ENCODE peak calls at places on chromosomes 11 and 22, in nine cellular contexts. One of them, this sample, is unnamed.

GRCh38 chr22:24550028-24550901 is 4.7 kb downstream of the GUCD1 start:
- DNase-seq in iris pigment epithelial cell: peak; percentile 14
- DNase-seq in nucleus accumbens: no peak
- DNase-seq in NCI-H1092 treated with DMSO at 0.1 percent for 48 hours: no peak
- DNase-seq in IMR-90: no peak
- DNase-seq in activated CD8-positive, alpha-beta memory T cell treated with anti-CD3 and anti-CD28 coated beads, Interleukin-2, amount 50 U/mL, for 48 hours: no peak
- DNase-seq in activated T-cell treated with anti-CD3 and anti-CD28 coated beads for 1 hour: no peak
- DNase-seq in glutamatergic neuron: no peak
- DNase-seq in NCI-H2171: no peak
- DNase-seq in this sample: no peak

GRCh38 chr11:71153005-71153395 is 99.4 kb downstream of the SHANK2 start:
- DNase-seq in iris pigment epithelial cell: peak; percentile 10
- DNase-seq in nucleus accumbens: no peak
- DNase-seq in NCI-H1092 treated with DMSO at 0.1 percent for 48 hours: no peak
- DNase-seq in IMR-90: peak; percentile 31
- DNase-seq in activated CD8-positive, alpha-beta memory T cell treated with anti-CD3 and anti-CD28 coated beads, Interleukin-2, amount 50 U/mL, for 48 hours: no peak
- DNase-seq in activated T-cell treated with anti-CD3 and anti-CD28 coated beads for 1 hour: no peak
- DNase-seq in glutamatergic neuron: no peak
- DNase-seq in NCI-H2171: no peak
- DNase-seq in this sample: no peak

GRCh38 chr11:29449280-29450074 is 567.4 kb downstream of the KCNA4 start:
- DNase-seq in iris pigment epithelial cell: peak; percentile 17
- DNase-seq in nucleus accumbens: no peak
- DNase-seq in NCI-H1092 treated with DMSO at 0.1 percent for 48 hours: no peak
- DNase-seq in IMR-90: no peak
- DNase-seq in activated CD8-positive, alpha-beta memory T cell treated with anti-CD3 and anti-CD28 coated beads, Interleukin-2, amount 50 U/mL, for 48 hours: no peak
- DNase-seq in activated T-cell treated with anti-CD3 and anti-CD28 coated beads for 1 hour: no peak
- DNase-seq in glutamatergic neuron: no peak
- DNase-seq in NCI-H2171: no peak
- DNase-seq in this sample: no peak

GRCh38 chr11:134530826-134531225 is 118.8 kb upstream of the B3GAT1 start:
- DNase-seq in iris pigment epithelial cell: no peak
- DNase-seq in nucleus accumbens: no peak
- DNase-seq in NCI-H1092 treated with DMSO at 0.1 percent for 48 hours: no peak
- DNase-seq in IMR-90: no peak
- DNase-seq in activated CD8-positive, alpha-beta memory T cell treated with anti-CD3 and anti-CD28 coated beads, Interleukin-2, amount 50 U/mL, for 48 hours: peak; percentile 33
- DNase-seq in activated T-cell treated with anti-CD3 and anti-CD28 coated beads for 1 hour: no peak
- DNase-seq in glutamatergic neuron: peak; percentile 58
- DNase-seq in NCI-H2171: no peak
- DNase-seq in this sample: no peak

GRCh38 chr11:84720706-84721402 is 906.3 kb downstream of the DLG2 start:
- DNase-seq in iris pigment epithelial cell: no peak
- DNase-seq in nucleus accumbens: no peak
- DNase-seq in NCI-H1092 treated with DMSO at 0.1 percent for 48 hours: peak; percentile 54
- DNase-seq in IMR-90: no peak
- DNase-seq in activated CD8-positive, alpha-beta memory T cell treated with anti-CD3 and anti-CD28 coated beads, Interleukin-2, amount 50 U/mL, for 48 hours: peak; percentile 46
- DNase-seq in activated T-cell treated with anti-CD3 and anti-CD28 coated beads for 1 hour: no peak
- DNase-seq in glutamatergic neuron: peak; percentile 36
- DNase-seq in NCI-H2171: no peak
- DNase-seq in this sample: peak; percentile 64

GRCh38 chr11:2580061-2580421 is 119.8 kb downstream of the KCNQ1OT1 start:
- DNase-seq in iris pigment epithelial cell: no peak
- DNase-seq in nucleus accumbens: no peak
- DNase-seq in NCI-H1092 treated with DMSO at 0.1 percent for 48 hours: no peak
- DNase-seq in IMR-90: no peak
- DNase-seq in activated CD8-positive, alpha-beta memory T cell treated with anti-CD3 and anti-CD28 coated beads, Interleukin-2, amount 50 U/mL, for 48 hours: no peak
- DNase-seq in activated T-cell treated with anti-CD3 and anti-CD28 coated beads for 1 hour: no peak
- DNase-seq in glutamatergic neuron: peak; percentile 13
- DNase-seq in NCI-H2171: no peak
- DNase-seq in this sample: no peak

GRCh38 chr11:32326522-32326921 is 108.8 kb downstream of the WT1 start:
- DNase-seq in iris pigment epithelial cell: no peak
- DNase-seq in nucleus accumbens: no peak
- DNase-seq in NCI-H1092 treated with DMSO at 0.1 percent for 48 hours: no peak
- DNase-seq in IMR-90: no peak
- DNase-seq in activated CD8-positive, alpha-beta memory T cell treated with anti-CD3 and anti-CD28 coated beads, Interleukin-2, amount 50 U/mL, for 48 hours: no peak
- DNase-seq in activated T-cell treated with anti-CD3 and anti-CD28 coated beads for 1 hour: no peak
- DNase-seq in glutamatergic neuron: no peak
- DNase-seq in NCI-H2171: no peak
- DNase-seq in this sample: no peak

GRCh38 chr11:133825666-133826065 is 19.6 kb downstream of the SPATA19 start:
- DNase-seq in iris pigment epithelial cell: no peak
- DNase-seq in nucleus accumbens: no peak
- DNase-seq in NCI-H1092 treated with DMSO at 0.1 percent for 48 hours: no peak
- DNase-seq in IMR-90: no peak
- DNase-seq in activated CD8-positive, alpha-beta memory T cell treated with anti-CD3 and anti-CD28 coated beads, Interleukin-2, amount 50 U/mL, for 48 hours: no peak
- DNase-seq in activated T-cell treated with anti-CD3 and anti-CD28 coated beads for 1 hour: no peak
- DNase-seq in glutamatergic neuron: no peak
- DNase-seq in NCI-H2171: no peak
- DNase-seq in this sample: no peak

GRCh38 chr11:47992959-47993820 is 12.8 kb downstream of the PTPRJ start:
- DNase-seq in iris pigment epithelial cell: peak; percentile 93
- DNase-seq in nucleus accumbens: no peak
- DNase-seq in NCI-H1092 treated with DMSO at 0.1 percent for 48 hours: no peak
- DNase-seq in IMR-90: peak; percentile 89
- DNase-seq in activated CD8-positive, alpha-beta memory T cell treated with anti-CD3 and anti-CD28 coated beads, Interleukin-2, amount 50 U/mL, for 48 hours: no peak
- DNase-seq in activated T-cell treated with anti-CD3 and anti-CD28 coated beads for 1 hour: no peak
- DNase-seq in glutamatergic neuron: no peak
- DNase-seq in NCI-H2171: no peak
- DNase-seq in this sample: no peak

GRCh38 chr11:88282789-88283188 is 54.7 kb downstream of the CTSC start:
- DNase-seq in iris pigment epithelial cell: no peak
- DNase-seq in nucleus accumbens: no peak
- DNase-seq in NCI-H1092 treated with DMSO at 0.1 percent for 48 hours: no peak
- DNase-seq in IMR-90: no peak
- DNase-seq in activated CD8-positive, alpha-beta memory T cell treated with anti-CD3 and anti-CD28 coated beads, Interleukin-2, amount 50 U/mL, for 48 hours: no peak
- DNase-seq in activated T-cell treated with anti-CD3 and anti-CD28 coated beads for 1 hour: no peak
- DNase-seq in glutamatergic neuron: no peak
- DNase-seq in NCI-H2171: no peak
- DNase-seq in this sample: no peak

GRCh38 chr11:26088391-26088790 is 243.5 kb upstream of the ANO3 start:
- DNase-seq in iris pigment epithelial cell: peak; percentile 7
- DNase-seq in nucleus accumbens: no peak
- DNase-seq in NCI-H1092 treated with DMSO at 0.1 percent for 48 hours: no peak
- DNase-seq in IMR-90: peak; percentile 30
- DNase-seq in activated CD8-positive, alpha-beta memory T cell treated with anti-CD3 and anti-CD28 coated beads, Interleukin-2, amount 50 U/mL, for 48 hours: no peak
- DNase-seq in activated T-cell treated with anti-CD3 and anti-CD28 coated beads for 1 hour: no peak
- DNase-seq in glutamatergic neuron: no peak
- DNase-seq in NCI-H2171: no peak
- DNase-seq in this sample: no peak

GRCh38 chr22:37351268-37351667 is 69.0 kb downstream of the CYTH4 start:
- DNase-seq in iris pigment epithelial cell: no peak
- DNase-seq in nucleus accumbens: no peak
- DNase-seq in NCI-H1092 treated with DMSO at 0.1 percent for 48 hours: no peak
- DNase-seq in IMR-90: no peak
- DNase-seq in activated CD8-positive, alpha-beta memory T cell treated with anti-CD3 and anti-CD28 coated beads, Interleukin-2, amount 50 U/mL, for 48 hours: no peak
- DNase-seq in activated T-cell treated with anti-CD3 and anti-CD28 coated beads for 1 hour: no peak
- DNase-seq in glutamatergic neuron: no peak
- DNase-seq in NCI-H2171: no peak
- DNase-seq in this sample: no peak

GRCh38 chr11:120612363-120613263 is 101.1 kb downstream of the GRIK4 start:
- DNase-seq in iris pigment epithelial cell: peak; percentile 50
- DNase-seq in nucleus accumbens: no peak
- DNase-seq in NCI-H1092 treated with DMSO at 0.1 percent for 48 hours: no peak
- DNase-seq in IMR-90: peak; percentile 67
- DNase-seq in activated CD8-positive, alpha-beta memory T cell treated with anti-CD3 and anti-CD28 coated beads, Interleukin-2, amount 50 U/mL, for 48 hours: no peak
- DNase-seq in activated T-cell treated with anti-CD3 and anti-CD28 coated beads for 1 hour: no peak
- DNase-seq in glutamatergic neuron: no peak
- DNase-seq in NCI-H2171: no peak
- DNase-seq in this sample: no peak

GRCh38 chr11:394034-394857 is at the start of gene PKP3:
- DNase-seq in iris pigment epithelial cell: peak; percentile 69
- DNase-seq in nucleus accumbens: no peak
- DNase-seq in NCI-H1092 treated with DMSO at 0.1 percent for 48 hours: no peak
- DNase-seq in IMR-90: peak; percentile 60
- DNase-seq in activated CD8-positive, alpha-beta memory T cell treated with anti-CD3 and anti-CD28 coated beads, Interleukin-2, amount 50 U/mL, for 48 hours: no peak
- DNase-seq in activated T-cell treated with anti-CD3 and anti-CD28 coated beads for 1 hour: no peak
- DNase-seq in glutamatergic neuron: no peak
- DNase-seq in NCI-H2171: peak; percentile 50
- DNase-seq in this sample: peak; percentile 72

GRCh38 chr11:128814856-128815705 is 52.0 kb downstream of the KCNJ1 start:
- DNase-seq in iris pigment epithelial cell: peak; percentile 92
- DNase-seq in nucleus accumbens: no peak
- DNase-seq in NCI-H1092 treated with DMSO at 0.1 percent for 48 hours: no peak
- DNase-seq in IMR-90: peak; percentile 86
- DNase-seq in activated CD8-positive, alpha-beta memory T cell treated with anti-CD3 and anti-CD28 coated beads, Interleukin-2, amount 50 U/mL, for 48 hours: no peak
- DNase-seq in activated T-cell treated with anti-CD3 and anti-CD28 coated beads for 1 hour: no peak
- DNase-seq in glutamatergic neuron: peak; percentile 84
- DNase-seq in NCI-H2171: no peak
- DNase-seq in this sample: peak; percentile 88

GRCh38 chr11:9123595-9124304 is 32.4 kb upstream of the SCUBE2 start:
- DNase-seq in iris pigment epithelial cell: no peak
- DNase-seq in nucleus accumbens: no peak
- DNase-seq in NCI-H1092 treated with DMSO at 0.1 percent for 48 hours: no peak
- DNase-seq in IMR-90: no peak
- DNase-seq in activated CD8-positive, alpha-beta memory T cell treated with anti-CD3 and anti-CD28 coated beads, Interleukin-2, amount 50 U/mL, for 48 hours: no peak
- DNase-seq in activated T-cell treated with anti-CD3 and anti-CD28 coated beads for 1 hour: no peak
- DNase-seq in glutamatergic neuron: no peak
- DNase-seq in NCI-H2171: no peak
- DNase-seq in this sample: no peak

GRCh38 chr11:126318642-126319373 is 14.9 kb downstream of the DCPS start:
- DNase-seq in iris pigment epithelial cell: peak; percentile 98
- DNase-seq in nucleus accumbens: no peak
- DNase-seq in NCI-H1092 treated with DMSO at 0.1 percent for 48 hours: no peak
- DNase-seq in IMR-90: peak; percentile 97
- DNase-seq in activated CD8-positive, alpha-beta memory T cell treated with anti-CD3 and anti-CD28 coated beads, Interleukin-2, amount 50 U/mL, for 48 hours: peak; percentile 63
- DNase-seq in activated T-cell treated with anti-CD3 and anti-CD28 coated beads for 1 hour: no peak
- DNase-seq in glutamatergic neuron: no peak
- DNase-seq in NCI-H2171: no peak
- DNase-seq in this sample: no peak

GRCh38 chr11:78248903-78249302 is 60.2 kb downstream of the USP35 start:
- DNase-seq in iris pigment epithelial cell: peak; percentile 16
- DNase-seq in nucleus accumbens: no peak
- DNase-seq in NCI-H1092 treated with DMSO at 0.1 percent for 48 hours: no peak
- DNase-seq in IMR-90: no peak
- DNase-seq in activated CD8-positive, alpha-beta memory T cell treated with anti-CD3 and anti-CD28 coated beads, Interleukin-2, amount 50 U/mL, for 48 hours: no peak
- DNase-seq in activated T-cell treated with anti-CD3 and anti-CD28 coated beads for 1 hour: no peak
- DNase-seq in glutamatergic neuron: no peak
- DNase-seq in NCI-H2171: no peak
- DNase-seq in this sample: no peak

GRCh38 chr22:50308597-50308935 is 1.1 kb upstream of the PLXNB2 start:
- DNase-seq in iris pigment epithelial cell: no peak
- DNase-seq in nucleus accumbens: peak; percentile 30
- DNase-seq in NCI-H1092 treated with DMSO at 0.1 percent for 48 hours: no peak
- DNase-seq in IMR-90: peak; percentile 40
- DNase-seq in activated CD8-positive, alpha-beta memory T cell treated with anti-CD3 and anti-CD28 coated beads, Interleukin-2, amount 50 U/mL, for 48 hours: no peak
- DNase-seq in activated T-cell treated with anti-CD3 and anti-CD28 coated beads for 1 hour: no peak
- DNase-seq in glutamatergic neuron: peak; percentile 33
- DNase-seq in NCI-H2171: no peak
- DNase-seq in this sample: peak; percentile 72

GRCh38 chr11:34234086-34234740 is 123.6 kb downstream of the ABTB2 start:
- DNase-seq in iris pigment epithelial cell: peak; percentile 81
- DNase-seq in nucleus accumbens: no peak
- DNase-seq in NCI-H1092 treated with DMSO at 0.1 percent for 48 hours: no peak
- DNase-seq in IMR-90: peak; percentile 78
- DNase-seq in activated CD8-positive, alpha-beta memory T cell treated with anti-CD3 and anti-CD28 coated beads, Interleukin-2, amount 50 U/mL, for 48 hours: peak; percentile 79
- DNase-seq in activated T-cell treated with anti-CD3 and anti-CD28 coated beads for 1 hour: peak; percentile 59
- DNase-seq in glutamatergic neuron: no peak
- DNase-seq in NCI-H2171: no peak
- DNase-seq in this sample: no peak

GRCh38 chr22:45996241-45997076 is 19.5 kb upstream of the WNT7B start:
- DNase-seq in iris pigment epithelial cell: peak; percentile 70
- DNase-seq in nucleus accumbens: no peak
- DNase-seq in NCI-H1092 treated with DMSO at 0.1 percent for 48 hours: no peak
- DNase-seq in IMR-90: peak; percentile 42
- DNase-seq in activated CD8-positive, alpha-beta memory T cell treated with anti-CD3 and anti-CD28 coated beads, Interleukin-2, amount 50 U/mL, for 48 hours: no peak
- DNase-seq in activated T-cell treated with anti-CD3 and anti-CD28 coated beads for 1 hour: no peak
- DNase-seq in glutamatergic neuron: no peak
- DNase-seq in NCI-H2171: no peak
- DNase-seq in this sample: no peak

GRCh38 chr22:47139790-47140119 is 377.3 kb downstream of the TBC1D22A start:
- DNase-seq in iris pigment epithelial cell: no peak
- DNase-seq in nucleus accumbens: no peak
- DNase-seq in NCI-H1092 treated with DMSO at 0.1 percent for 48 hours: no peak
- DNase-seq in IMR-90: no peak
- DNase-seq in activated CD8-positive, alpha-beta memory T cell treated with anti-CD3 and anti-CD28 coated beads, Interleukin-2, amount 50 U/mL, for 48 hours: no peak
- DNase-seq in activated T-cell treated with anti-CD3 and anti-CD28 coated beads for 1 hour: no peak
- DNase-seq in glutamatergic neuron: no peak
- DNase-seq in NCI-H2171: no peak
- DNase-seq in this sample: no peak

GRCh38 chr22:29062286-29062949 is 787 bp upstream of the C22orf31 start:
- DNase-seq in iris pigment epithelial cell: no peak
- DNase-seq in nucleus accumbens: no peak
- DNase-seq in NCI-H1092 treated with DMSO at 0.1 percent for 48 hours: no peak
- DNase-seq in IMR-90: no peak
- DNase-seq in activated CD8-positive, alpha-beta memory T cell treated with anti-CD3 and anti-CD28 coated beads, Interleukin-2, amount 50 U/mL, for 48 hours: no peak
- DNase-seq in activated T-cell treated with anti-CD3 and anti-CD28 coated beads for 1 hour: no peak
- DNase-seq in glutamatergic neuron: no peak
- DNase-seq in NCI-H2171: no peak
- DNase-seq in this sample: no peak

GRCh38 chr11:10659339-10660216 is 34.0 kb downstream of the IRAG1 start:
- DNase-seq in iris pigment epithelial cell: peak; percentile 92
- DNase-seq in nucleus accumbens: no peak
- DNase-seq in NCI-H1092 treated with DMSO at 0.1 percent for 48 hours: no peak
- DNase-seq in IMR-90: peak; percentile 95
- DNase-seq in activated CD8-positive, alpha-beta memory T cell treated with anti-CD3 and anti-CD28 coated beads, Interleukin-2, amount 50 U/mL, for 48 hours: no peak
- DNase-seq in activated T-cell treated with anti-CD3 and anti-CD28 coated beads for 1 hour: no peak
- DNase-seq in glutamatergic neuron: no peak
- DNase-seq in NCI-H2171: no peak
- DNase-seq in this sample: no peak

This sample was measured in ecto neural progenitor cell.